ENCODE peak calls at places on chromosome 16, in four cellular contexts. One of them, this sample, is unnamed.

GRCh38 chr16:10859020-10859419 is 18.0 kb upstream of the CIITA start:
- DNase-seq in H1: no peak
- DNase-seq in K562: no peak
- DNase-seq in GM12878: no peak
- DNase-seq in this sample: no peak

GRCh38 chr16:54466233-54466632 is 179.6 kb upstream of the IRX3 start:
- DNase-seq in H1: no peak
- DNase-seq in K562: no peak
- DNase-seq in GM12878: no peak
- DNase-seq in this sample: no peak

GRCh38 chr16:81443688-81444447 is 740 bp upstream of the CMIP start:
- DNase-seq in H1: no peak
- DNase-seq in K562: no peak
- DNase-seq in GM12878: no peak
- DNase-seq in this sample: no peak

GRCh38 chr16:87012954-87013938 is 303.9 kb downstream of the C16orf95 start:
- DNase-seq in H1: no peak
- DNase-seq in K562: no peak
- DNase-seq in GM12878: no peak
- DNase-seq in this sample: peak

GRCh38 chr16:47617732-47618131 is 156.6 kb downstream of the PHKB start:
- DNase-seq in H1: no peak
- DNase-seq in K562: no peak
- DNase-seq in GM12878: no peak
- DNase-seq in this sample: no peak

GRCh38 chr16:72991645-72992044 is 56.3 kb downstream of the ZFHX3 start:
- DNase-seq in H1: no peak
- DNase-seq in K562: no peak
- DNase-seq in GM12878: no peak
- DNase-seq in this sample: no peak

GRCh38 chr16:81499576-81500380 is 55.2 kb downstream of the CMIP start:
- DNase-seq in H1: no peak
- DNase-seq in K562: no peak
- DNase-seq in GM12878: no peak
- DNase-seq in this sample: no peak

GRCh38 chr16:10180771-10181163 is 1.5 kb downstream of the GRIN2A start:
- DNase-seq in H1: peak
- DNase-seq in K562: peak
- DNase-seq in GM12878: no peak
- DNase-seq in this sample: peak

GRCh38 chr16:29310852-29311314 is 95.6 kb downstream of the NPIPB11 start:
- DNase-seq in H1: no peak
- DNase-seq in K562: no peak
- DNase-seq in GM12878: no peak
- DNase-seq in this sample: no peak

GRCh38 chr16:50467943-50468748 is 80.0 kb upstream of the NKD1 start:
- DNase-seq in H1: no peak
- DNase-seq in K562: peak
- DNase-seq in GM12878: no peak
- DNase-seq in this sample: peak

GRCh38 chr16:1042776-1043349 is 29.7 kb upstream of the SSTR5 start:
- DNase-seq in H1: no peak
- DNase-seq in K562: no peak
- DNase-seq in GM12878: no peak
- DNase-seq in this sample: no peak

GRCh38 chr16:49593423-49594040 is 219.9 kb downstream of the C16orf78 start:
- DNase-seq in H1: no peak
- DNase-seq in K562: no peak
- DNase-seq in GM12878: no peak
- DNase-seq in this sample: no peak

GRCh38 chr16:50458694-50459271 is 89.4 kb upstream of the NKD1 start:
- DNase-seq in H1: no peak
- DNase-seq in K562: no peak
- DNase-seq in GM12878: no peak
- DNase-seq in this sample: no peak

GRCh38 chr16:57349212-57350031 is 9.2 kb upstream of the CCL22 start:
- DNase-seq in H1: no peak
- DNase-seq in K562: no peak
- DNase-seq in GM12878: peak
- DNase-seq in this sample: no peak

GRCh38 chr16:80038566-80038965 is 438.0 kb upstream of the MAF start:
- DNase-seq in H1: no peak
- DNase-seq in K562: no peak
- DNase-seq in GM12878: no peak
- DNase-seq in this sample: no peak

GRCh38 chr16:54073356-54073755 is 213.2 kb downstream of the IRX3 start:
- DNase-seq in H1: no peak
- DNase-seq in K562: no peak
- DNase-seq in GM12878: no peak
- DNase-seq in this sample: no peak

GRCh38 chr16:48531011-48531962 is 78.7 kb downstream of the N4BP1 start:
- DNase-seq in H1: no peak
- DNase-seq in K562: no peak
- DNase-seq in GM12878: no peak
- DNase-seq in this sample: peak

GRCh38 chr16:3659200-3659599 is 4.7 kb downstream of the DNASE1 start:
- DNase-seq in H1: no peak
- DNase-seq in K562: no peak
- DNase-seq in GM12878: no peak
- DNase-seq in this sample: no peak

GRCh38 chr16:58409316-58409973 is 17.2 kb downstream of the GINS3 start:
- DNase-seq in H1: no peak
- DNase-seq in K562: no peak
- DNase-seq in GM12878: no peak
- DNase-seq in this sample: no peak

GRCh38 chr16:3609895-3610697 is 1.3 kb downstream of the SLX4 start:
- DNase-seq in H1: no peak
- DNase-seq in K562: no peak
- DNase-seq in GM12878: no peak
- DNase-seq in this sample: no peak

GRCh38 chr16:84481051-84481735 is 23.3 kb downstream of the MEAK7 start:
- DNase-seq in H1: no peak
- DNase-seq in K562: no peak
- DNase-seq in GM12878: no peak
- DNase-seq in this sample: no peak

GRCh38 chr16:67393111-67393789 is at the start of gene TPPP3:
- DNase-seq in H1: no peak
- DNase-seq in K562: peak
- DNase-seq in GM12878: no peak
- DNase-seq in this sample: peak

GRCh38 chr16:10218490-10219206 is 36.4 kb upstream of the GRIN2A start:
- DNase-seq in H1: no peak
- DNase-seq in K562: no peak
- DNase-seq in GM12878: no peak
- DNase-seq in this sample: no peak

GRCh38 chr16:28211758-28212531 is at the start of gene XPO6:
- DNase-seq in H1: peak
- DNase-seq in K562: peak
- DNase-seq in GM12878: no peak
- DNase-seq in this sample: peak
- TF ChIP-seq NRF1 in H1: no peak
- TF ChIP-seq NRF1 in K562: peak
- TF ChIP-seq NRF1 in GM12878: no peak
- TF ChIP-seq NRF1 in this sample: peak

GRCh38 chr16:30870904-30871303 is 23.0 kb downstream of the BCL7C start:
- DNase-seq in H1: no peak
- DNase-seq in K562: no peak
- DNase-seq in GM12878: no peak
- DNase-seq in this sample: no peak
- TF ChIP-seq NRF1 in H1: no peak
- TF ChIP-seq NRF1 in K562: no peak
- TF ChIP-seq NRF1 in GM12878: no peak
- TF ChIP-seq NRF1 in this sample: no peak

GRCh38 chr16:85665373-85665740 is 23.4 kb downstream of the GINS2 start:
- DNase-seq in H1: no peak
- DNase-seq in K562: no peak
- DNase-seq in GM12878: no peak
- DNase-seq in this sample: no peak

GRCh38 chr16:85662976-85663830 is 25.6 kb downstream of the GINS2 start:
- DNase-seq in H1: no peak
- DNase-seq in K562: no peak
- DNase-seq in GM12878: no peak
- DNase-seq in this sample: no peak

GRCh38 chr16:85665929-85666328 is 22.8 kb downstream of the GINS2 start:
- DNase-seq in H1: no peak
- DNase-seq in K562: no peak
- DNase-seq in GM12878: no peak
- DNase-seq in this sample: no peak

GRCh38 chr16:85663891-85664321 is 24.8 kb downstream of the GINS2 start:
- DNase-seq in H1: no peak
- DNase-seq in K562: no peak
- DNase-seq in GM12878: no peak
- DNase-seq in this sample: no peak

GRCh38 chr16:85664580-85665372 is 24.0 kb downstream of the GINS2 start:
- DNase-seq in H1: no peak
- DNase-seq in K562: no peak
- DNase-seq in GM12878: no peak
- DNase-seq in this sample: no peak
- TF ChIP-seq NRF1 in H1: no peak
- TF ChIP-seq NRF1 in K562: no peak
- TF ChIP-seq NRF1 in GM12878: no peak
- TF ChIP-seq NRF1 in this sample: no peak

GRCh38 chr16:88939814-88940195 is 37.2 kb downstream of the CBFA2T3 start:
- DNase-seq in H1: no peak
- DNase-seq in K562: no peak
- DNase-seq in GM12878: no peak
- DNase-seq in this sample: no peak

GRCh38 chr16:88938119-88938932 is 38.7 kb downstream of the CBFA2T3 start:
- DNase-seq in H1: no peak
- DNase-seq in K562: no peak
- DNase-seq in GM12878: no peak
- DNase-seq in this sample: no peak

GRCh38 chr16:88936913-88937666 is 39.9 kb downstream of the CBFA2T3 start:
- DNase-seq in H1: no peak
- DNase-seq in K562: no peak
- DNase-seq in GM12878: no peak
- DNase-seq in this sample: no peak

GRCh38 chr16:88940196-88941050 is 36.6 kb downstream of the CBFA2T3 start:
- DNase-seq in H1: no peak
- DNase-seq in K562: no peak
- DNase-seq in GM12878: no peak
- DNase-seq in this sample: peak

DNA sequence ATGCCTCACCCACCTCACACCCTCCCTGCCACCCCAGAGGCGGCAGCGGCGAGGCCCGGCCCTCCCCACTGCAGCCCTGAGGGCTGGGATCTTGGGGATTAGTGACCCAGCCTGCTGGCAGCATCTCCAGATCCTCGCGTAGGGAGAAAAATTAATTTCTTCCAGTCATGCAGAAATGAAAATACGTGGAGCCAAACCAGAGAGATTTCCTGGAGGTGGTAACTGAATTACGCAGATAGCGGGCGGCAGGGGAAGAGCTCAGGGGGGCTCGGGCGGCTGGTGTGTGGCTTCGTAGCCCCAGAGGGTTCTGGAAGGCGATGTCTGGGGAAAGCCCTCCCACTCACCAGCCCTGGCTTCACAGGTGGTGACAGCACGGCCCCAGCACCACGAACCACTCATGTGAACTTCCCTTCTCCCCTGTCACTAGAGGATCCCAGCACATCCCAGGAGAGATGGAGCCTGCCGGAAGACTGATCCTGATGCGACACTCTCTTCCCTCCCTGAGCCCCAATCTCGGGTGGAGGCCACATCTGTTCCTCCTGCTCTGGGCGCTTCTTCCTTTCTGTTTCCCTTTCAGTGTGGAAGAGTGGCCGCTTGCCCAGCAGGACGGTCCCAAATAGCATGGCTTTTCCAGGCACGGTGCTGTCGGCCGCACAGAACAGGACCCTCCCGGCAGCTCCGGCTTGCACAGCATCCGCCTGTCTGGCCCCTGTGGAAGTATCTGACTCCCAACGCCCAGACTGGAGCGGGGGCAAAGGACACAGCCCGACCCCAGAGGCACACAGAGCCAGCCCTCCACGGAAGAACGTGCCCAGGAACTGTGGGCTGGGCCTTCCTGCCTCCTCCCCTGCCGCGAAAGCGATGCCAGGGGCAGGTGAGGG is 37.8 kb downstream of the CBFA2T3 start:
- DNase-seq in H1: no peak
- DNase-seq in K562: no peak
- DNase-seq in GM12878: no peak
- DNase-seq in this sample: peak
- TF ChIP-seq NRF1 in H1: no peak
- TF ChIP-seq NRF1 in K562: no peak
- TF ChIP-seq NRF1 in GM12878: no peak
- TF ChIP-seq NRF1 in this sample: no peak

DNA sequence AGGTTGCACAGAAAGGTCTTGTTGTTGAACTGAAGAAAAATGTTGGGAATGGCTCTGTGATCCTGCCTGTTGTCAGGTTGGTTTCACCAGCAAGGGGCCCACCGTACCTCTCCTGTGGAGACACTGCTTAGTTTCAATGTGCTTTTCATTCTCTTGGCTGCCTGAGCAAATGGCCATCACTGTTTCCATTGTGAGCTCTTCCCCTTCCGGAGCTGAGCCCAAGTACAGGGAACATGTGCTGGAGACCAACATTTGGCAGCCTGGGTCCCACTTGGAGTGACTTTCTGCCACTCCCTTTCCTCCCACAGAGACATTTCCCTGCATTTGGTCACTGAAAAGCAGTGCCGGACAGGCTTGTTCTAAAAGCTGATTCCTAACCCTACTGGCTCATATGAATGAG is 23.1 kb downstream of the GABARAPL2 start:
- DNase-seq in H1: no peak
- DNase-seq in K562: no peak
- DNase-seq in GM12878: no peak
- DNase-seq in this sample: no peak
- TF ChIP-seq NRF1 in H1: no peak
- TF ChIP-seq NRF1 in K562: no peak
- TF ChIP-seq NRF1 in GM12878: no peak
- TF ChIP-seq NRF1 in this sample: no peak

This sample was measured in SK-N-SH.